ENCODE peak calls at places on chromosomes 16 and 17, in four cellular contexts. E is lower leg skin, F is tibial artery, S is HCEC 1CT. R is an unnamed sample.

GRCh38 chr17:61605692-61606091 is 14.7 kb upstream of the NACA2 start:
- DNase-seq in E (no peak), F (no peak), S (no peak), R (no peak)

GRCh38 chr17:57294075-57294474 is 37.8 kb downstream of the MSI2 start:
- DNase-seq in E (no peak), F (no peak), S (no peak), R (no peak)

GRCh38 chr16:49835116-49835880 is 20.6 kb downstream of the ZNF423 start:
- DNase-seq in F (no peak), S (no peak), E (no peak), R (no peak)

GRCh38 chr17:43842975-43843325 is 4.0 kb upstream of the CD300LG start:
- DNase-seq in S (no peak), E (no peak), F (no peak), R (no peak)

GRCh38 chr16:78929798-78930197 is 670.7 kb downstream of the MAF start:
- DNase-seq in E (no peak), S (no peak), F (no peak), R (no peak)

GRCh38 chr16:2056077-2056476 is 8.3 kb downstream of the TSC2 start:
- DNase-seq in S (no peak), F (no peak), E (no peak), R (no peak)

GRCh38 chr17:76953066-76953465 is 84.9 kb downstream of the MGAT5B start:
- DNase-seq in S (no peak), E (no peak), F (no peak), R (no peak)

GRCh38 chr17:71522383-71522782 is 598.4 kb upstream of the SOX9 start:
- DNase-seq in S (no peak), E (no peak), F (no peak), R (peak; percentile 47)

GRCh38 chr16:10770907-10771306 is 27.3 kb downstream of the NUBP1 start:
- DNase-seq in S (no peak), F (no peak), E (no peak), R (no peak)

GRCh38 chr16:8751481-8752311 is 45.7 kb downstream of the TMEM186 start:
- DNase-seq in E (no peak), F (no peak), S (peak; percentile 59), R (peak; percentile 78)

GRCh38 chr17:2692781-2693135 is 18.8 kb downstream of the CLUH start:
- DNase-seq in E (no peak), F (no peak), S (no peak), R (no peak)

GRCh38 chr17:42709561-42709960 is 27.2 kb downstream of the CNTNAP1 start:
- DNase-seq in F (no peak), E (no peak), S (no peak), R (no peak)

GRCh38 chr17:3926860-3927627 is 10.8 kb upstream of the P2RX1 start:
- DNase-seq in E (no peak), S (no peak), F (no peak), R (no peak)

GRCh38 chr17:82297280-82297803 is 20.1 kb downstream of the CD7 start:
- DNase-seq in S (peak; percentile 80), F (peak; percentile 82), E (peak; percentile 90), R (peak; percentile 86)

R was measured in EL.